ENCODE peak calls at places on chromosome 12, in six cellular contexts. W is choroid plexus epithelial cell, O is mucosa of descending colon, A is AG04449, Y is body of pancreas, L is suprapubic skin. R is an unnamed sample.

GRCh38 chr12:130526813-130527212 is 189.1 kb downstream of the PIWIL1 start:
- DNase-seq in W (no peak), O (peak), A (no peak), Y (no peak), L (no peak), R (peak)

GRCh38 chr12:126233625-126234024 is 1168.4 kb downstream of the AACS start:
- DNase-seq in W (no peak), O (no peak), A (no peak), Y (no peak), L (no peak), R (no peak)

GRCh38 chr12:95582230-95583058 is 31.2 kb upstream of the USP44 start:
- DNase-seq in W (peak), O (no peak), A (no peak), Y (no peak), L (no peak), R (no peak)

GRCh38 chr12:43914391-43914790 is 78.5 kb downstream of the TMEM117 start:
- DNase-seq in W (no peak), O (no peak), A (no peak), Y (no peak), L (no peak), R (no peak)

GRCh38 chr12:96044017-96044985 is 8.9 kb upstream of the LTA4H start:
- DNase-seq in W (peak), O (no peak), A (no peak), Y (no peak), L (no peak), R (no peak)

GRCh38 chr12:109804820-109805761 is 28.1 kb downstream of the TRPV4 start:
- DNase-seq in W (peak), O (peak), A (no peak), Y (peak), L (peak), R (no peak)

GRCh38 chr12:132056320-132056719 is 87.8 kb downstream of the DDX51 start:
- DNase-seq in W (no peak), O (no peak), A (no peak), Y (no peak), L (no peak), R (no peak)

GRCh38 chr12:89183985-89184435 is 168.3 kb downstream of the DUSP6 start:
- DNase-seq in W (peak), O (no peak), A (no peak), Y (peak), L (peak), R (no peak)

GRCh38 chr12:56878010-56878339 is 56.2 kb downstream of the SDR9C7 start:
- DNase-seq in W (peak), O (no peak), A (no peak), Y (no peak), L (no peak), R (no peak)

GRCh38 chr12:123900898-123901376 is 71.7 kb downstream of the CCDC92 start:
- DNase-seq in W (peak), O (no peak), A (no peak), Y (no peak), L (no peak), R (no peak)

GRCh38 chr12:83265798-83266197 is 579.1 kb downstream of the TMTC2 start:
- DNase-seq in W (no peak), O (no peak), A (no peak), Y (no peak), L (no peak), R (no peak)

GRCh38 chr12:83256581-83256980 is 569.9 kb downstream of the TMTC2 start:
- DNase-seq in W (no peak), O (no peak), A (no peak), Y (no peak), L (no peak), R (no peak)

DNA sequence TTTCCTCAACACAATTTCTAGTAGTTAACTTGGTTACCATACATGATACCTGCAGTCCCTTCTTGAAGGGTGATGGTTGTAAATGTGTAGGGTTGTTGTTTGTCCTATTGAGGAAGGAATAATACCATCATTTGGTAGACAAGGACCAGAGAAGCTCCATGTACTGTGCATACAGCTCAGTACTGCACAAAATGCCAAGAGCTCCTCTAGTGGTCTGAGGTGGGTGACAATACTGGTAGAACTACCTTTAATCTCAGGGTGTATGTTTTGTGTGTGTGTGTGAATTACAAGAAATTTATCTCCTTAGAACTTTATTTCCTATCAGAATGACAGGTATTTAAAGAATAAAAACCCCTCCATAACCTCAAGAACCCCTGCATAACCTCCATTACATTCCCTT is 575.3 kb downstream of the TMTC2 start:
- DNase-seq in W (no peak), O (no peak), A (no peak), Y (no peak), L (no peak), R (no peak)
- TF ChIP-seq CTCF in W (peak), O (no peak), A (no peak), Y (peak), L (no peak), R (no peak)

DNA sequence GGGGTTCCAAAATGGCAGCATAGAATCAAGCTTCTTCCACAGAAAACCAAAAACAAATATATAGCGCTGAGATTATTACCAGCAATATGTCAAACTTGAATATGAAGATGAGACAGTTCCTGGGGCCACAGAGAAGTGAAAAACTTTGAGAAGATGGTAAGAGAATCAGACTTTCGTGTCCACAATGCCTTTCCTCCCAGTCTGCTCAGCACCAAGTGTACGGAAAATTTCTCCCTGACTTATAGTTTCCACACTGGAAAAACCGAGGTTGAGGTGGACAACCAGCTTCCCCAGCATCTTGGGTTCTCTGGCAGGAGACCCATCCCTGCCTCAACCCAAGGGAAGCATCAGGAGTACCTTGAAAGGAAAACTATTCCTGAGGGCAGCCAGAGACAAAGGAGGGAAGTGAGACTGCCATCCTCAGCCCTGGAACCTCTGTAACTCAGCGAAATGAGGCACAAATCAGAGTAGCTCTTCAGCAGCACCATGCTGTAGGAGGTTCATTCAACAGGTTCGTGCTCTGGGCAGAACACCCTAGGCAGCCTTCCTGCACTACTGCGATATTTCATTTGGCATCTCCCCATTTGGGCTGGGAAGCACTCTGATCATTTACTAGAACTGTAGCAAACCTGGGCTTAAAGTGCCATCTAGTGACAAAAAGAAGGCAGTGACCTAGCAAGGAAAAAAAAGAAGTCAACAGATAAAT is 52.4 kb upstream of the CAPRIN2 start:
- DNase-seq in W (peak), O (peak), A (no peak), Y (peak), L (no peak), R (peak)
- H3K4me3 ChIP-seq in W (no peak), O (no peak), A (no peak), Y (no peak), L (no peak), R (no peak)

GRCh38 chr12:14751987-14752386 is 51.3 kb downstream of the WBP11 start:
- DNase-seq in W (no peak), O (peak), A (no peak), Y (no peak), L (no peak), R (no peak)
- TF ChIP-seq CTCF in W (no peak), O (no peak), A (no peak), Y (no peak), L (no peak), R (no peak)

GRCh38 chr12:119183942-119184695 is 5.4 kb downstream of the HSPB8 start:
- DNase-seq in W (no peak), O (no peak), A (no peak), Y (no peak), L (no peak), R (no peak)
- H3K4me3 ChIP-seq in W (no peak), O (no peak), A (no peak), Y (no peak), L (no peak), R (no peak)

GRCh38 chr12:40216516-40217288 is 8.1 kb upstream of the LRRK2 start:
- DNase-seq in W (no peak), O (no peak), A (no peak), Y (no peak), L (no peak), R (no peak)

GRCh38 chr12:40212566-40212965 is 12.2 kb upstream of the LRRK2 start:
- DNase-seq in W (no peak), O (no peak), A (no peak), Y (no peak), L (no peak), R (no peak)

GRCh38 chr12:40211185-40211584 is 13.6 kb upstream of the LRRK2 start:
- DNase-seq in W (no peak), O (no peak), A (no peak), Y (no peak), L (no peak), R (no peak)

GRCh38 chr12:40219760-40220159 is 5.0 kb upstream of the LRRK2 start:
- DNase-seq in W (no peak), O (no peak), A (no peak), Y (no peak), L (no peak), R (no peak)

DNA sequence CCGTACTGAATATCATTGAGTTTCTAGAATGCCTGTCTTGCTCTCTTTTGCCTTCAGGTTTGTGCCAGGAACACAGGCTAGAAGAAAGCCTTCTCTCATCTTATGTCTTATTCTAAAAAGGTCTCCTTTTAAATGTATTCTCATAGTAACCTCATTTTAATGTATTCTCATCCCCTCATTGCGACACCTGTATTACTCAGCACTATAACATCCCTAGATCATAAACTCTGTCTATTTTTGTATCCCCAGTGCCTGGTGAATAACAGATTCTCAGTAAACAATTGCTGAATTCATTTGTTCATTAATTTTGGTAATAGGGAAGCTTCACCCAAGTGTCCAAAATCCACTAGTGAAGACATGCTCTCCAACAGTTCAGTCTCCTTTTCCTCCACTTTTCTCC is 8.8 kb upstream of the LRRK2 start:
- DNase-seq in W (peak), O (no peak), A (no peak), Y (no peak), L (no peak), R (no peak)
- TF ChIP-seq CTCF in W (no peak), O (no peak), A (no peak), Y (no peak), L (no peak), R (no peak)

GRCh38 chr12:75438052-75438754 is 42.4 kb upstream of the GLIPR1 start:
- DNase-seq in W (peak), O (no peak), A (no peak), Y (no peak), L (no peak), R (no peak)

GRCh38 chr12:75439048-75439447 is 41.5 kb upstream of the GLIPR1 start:
- DNase-seq in W (no peak), O (no peak), A (no peak), Y (no peak), L (no peak), R (no peak)

GRCh38 chr12:75439930-75440329 is 40.6 kb upstream of the GLIPR1 start:
- DNase-seq in W (no peak), O (no peak), A (no peak), Y (no peak), L (no peak), R (no peak)

DNA sequence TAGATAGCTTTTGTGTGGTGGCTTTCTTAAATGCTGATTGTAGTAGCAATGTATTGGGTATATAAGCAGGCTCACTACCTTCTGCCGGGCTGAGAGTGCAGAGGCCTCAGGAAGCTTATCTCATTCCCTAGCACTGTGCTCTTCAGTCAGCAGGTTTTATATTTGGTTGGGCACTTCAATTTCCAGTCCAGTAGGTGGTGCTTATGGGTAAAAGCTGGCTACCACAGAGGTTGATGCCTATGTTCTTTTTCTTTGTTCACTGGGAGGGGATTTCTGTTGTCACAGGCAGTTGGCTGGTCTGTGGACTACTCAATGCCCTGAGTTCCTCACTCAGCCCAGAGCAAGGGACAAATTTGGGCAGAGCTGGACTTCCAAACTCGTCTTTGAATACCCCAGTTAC is 43.0 kb upstream of the GLIPR1 start:
- DNase-seq in W (peak), O (no peak), A (no peak), Y (no peak), L (no peak), R (no peak)
- H3K4me3 ChIP-seq in W (no peak), O (no peak), A (no peak), Y (no peak), L (no peak), R (no peak)